ENCODE peak calls at places on chromosomes 4 and X, in nine cellular contexts. One of them, this sample, is unnamed.

GRCh38 chrX:63930140-63930539 is 145.1 kb upstream of the ARHGEF9 start:
- DNase-seq in stimulated activated CD4-positive, alpha-beta T cell treated with anti-CD3 and anti-CD28 coated beads, Interleukin-4, amount 100 ng/mL, for 48 hours: no peak
- DNase-seq in astrocyte of the hippocampus: no peak
- DNase-seq in activated T-helper 1 cell treated with Interleukin-2 at 50 U/mL for 16 hours: no peak
- DNase-seq in mucosa of descending colon: no peak
- DNase-seq in thoracic aorta: no peak
- DNase-seq in activated T-cell treated with anti-CD3 and anti-CD28 coated beads for 1 hour: no peak
- DNase-seq in M059J: peak
- DNase-seq in GM12891: no peak
- DNase-seq in this sample: no peak

GRCh38 chrX:105972690-105973386 is 65.7 kb downstream of the SERPINA7 start:
- DNase-seq in stimulated activated CD4-positive, alpha-beta T cell treated with anti-CD3 and anti-CD28 coated beads, Interleukin-4, amount 100 ng/mL, for 48 hours: no peak
- DNase-seq in activated T-cell treated with anti-CD3 and anti-CD28 coated beads for 1 hour: no peak
- DNase-seq in activated T-helper 1 cell treated with Interleukin-2 at 50 U/mL for 16 hours: no peak
- DNase-seq in GM12891: no peak
- DNase-seq in astrocyte of the hippocampus: no peak
- DNase-seq in M059J: no peak
- DNase-seq in thoracic aorta: no peak
- DNase-seq in mucosa of descending colon: peak
- DNase-seq in this sample: no peak

GRCh38 chr4:8900588-8900987 is 28.9 kb upstream of the HMX1 start:
- DNase-seq in mucosa of descending colon: no peak
- DNase-seq in M059J: no peak
- DNase-seq in stimulated activated CD4-positive, alpha-beta T cell treated with anti-CD3 and anti-CD28 coated beads, Interleukin-4, amount 100 ng/mL, for 48 hours: no peak
- DNase-seq in activated T-helper 1 cell treated with Interleukin-2 at 50 U/mL for 16 hours: no peak
- DNase-seq in activated T-cell treated with anti-CD3 and anti-CD28 coated beads for 1 hour: no peak
- DNase-seq in astrocyte of the hippocampus: no peak
- DNase-seq in thoracic aorta: no peak
- DNase-seq in GM12891: no peak
- DNase-seq in this sample: no peak

GRCh38 chr4:97507587-97508245 is 635.6 kb downstream of the STPG2 start:
- DNase-seq in activated T-helper 1 cell treated with Interleukin-2 at 50 U/mL for 16 hours: no peak
- DNase-seq in M059J: peak
- DNase-seq in activated T-cell treated with anti-CD3 and anti-CD28 coated beads for 1 hour: no peak
- DNase-seq in mucosa of descending colon: no peak
- DNase-seq in thoracic aorta: no peak
- DNase-seq in stimulated activated CD4-positive, alpha-beta T cell treated with anti-CD3 and anti-CD28 coated beads, Interleukin-4, amount 100 ng/mL, for 48 hours: no peak
- DNase-seq in astrocyte of the hippocampus: peak
- DNase-seq in GM12891: no peak
- DNase-seq in this sample: no peak

GRCh38 chr4:79294064-79294463 is 31.8 kb downstream of the NAA11 start:
- DNase-seq in stimulated activated CD4-positive, alpha-beta T cell treated with anti-CD3 and anti-CD28 coated beads, Interleukin-4, amount 100 ng/mL, for 48 hours: no peak
- DNase-seq in activated T-cell treated with anti-CD3 and anti-CD28 coated beads for 1 hour: no peak
- DNase-seq in M059J: no peak
- DNase-seq in mucosa of descending colon: peak
- DNase-seq in activated T-helper 1 cell treated with Interleukin-2 at 50 U/mL for 16 hours: no peak
- DNase-seq in astrocyte of the hippocampus: peak
- DNase-seq in thoracic aorta: no peak
- DNase-seq in GM12891: no peak
- DNase-seq in this sample: no peak

GRCh38 chr4:112234952-112235609 is 3.5 kb downstream of the AP1AR start:
- DNase-seq in astrocyte of the hippocampus: peak
- DNase-seq in activated T-cell treated with anti-CD3 and anti-CD28 coated beads for 1 hour: peak
- DNase-seq in mucosa of descending colon: peak
- DNase-seq in GM12891: no peak
- DNase-seq in thoracic aorta: peak
- DNase-seq in M059J: peak
- DNase-seq in activated T-helper 1 cell treated with Interleukin-2 at 50 U/mL for 16 hours: no peak
- DNase-seq in stimulated activated CD4-positive, alpha-beta T cell treated with anti-CD3 and anti-CD28 coated beads, Interleukin-4, amount 100 ng/mL, for 48 hours: peak
- DNase-seq in this sample: peak

GRCh38 chr4:28755081-28755480 is 1894.4 kb downstream of the STIM2 start:
- DNase-seq in mucosa of descending colon: no peak
- DNase-seq in activated T-helper 1 cell treated with Interleukin-2 at 50 U/mL for 16 hours: no peak
- DNase-seq in stimulated activated CD4-positive, alpha-beta T cell treated with anti-CD3 and anti-CD28 coated beads, Interleukin-4, amount 100 ng/mL, for 48 hours: no peak
- DNase-seq in GM12891: no peak
- DNase-seq in M059J: no peak
- DNase-seq in thoracic aorta: no peak
- DNase-seq in activated T-cell treated with anti-CD3 and anti-CD28 coated beads for 1 hour: no peak
- DNase-seq in astrocyte of the hippocampus: no peak
- DNase-seq in this sample: no peak

GRCh38 chr4:13526658-13527057 is 17.6 kb downstream of the NKX3-2 start:
- DNase-seq in stimulated activated CD4-positive, alpha-beta T cell treated with anti-CD3 and anti-CD28 coated beads, Interleukin-4, amount 100 ng/mL, for 48 hours: no peak
- DNase-seq in M059J: no peak
- DNase-seq in astrocyte of the hippocampus: no peak
- DNase-seq in activated T-cell treated with anti-CD3 and anti-CD28 coated beads for 1 hour: no peak
- DNase-seq in thoracic aorta: no peak
- DNase-seq in mucosa of descending colon: no peak
- DNase-seq in activated T-helper 1 cell treated with Interleukin-2 at 50 U/mL for 16 hours: no peak
- DNase-seq in GM12891: no peak
- DNase-seq in this sample: no peak

GRCh38 chrX:28966335-28966734 is 379.1 kb downstream of the IL1RAPL1 start:
- DNase-seq in mucosa of descending colon: no peak
- DNase-seq in M059J: peak
- DNase-seq in thoracic aorta: no peak
- DNase-seq in activated T-helper 1 cell treated with Interleukin-2 at 50 U/mL for 16 hours: no peak
- DNase-seq in stimulated activated CD4-positive, alpha-beta T cell treated with anti-CD3 and anti-CD28 coated beads, Interleukin-4, amount 100 ng/mL, for 48 hours: no peak
- DNase-seq in astrocyte of the hippocampus: peak
- DNase-seq in activated T-cell treated with anti-CD3 and anti-CD28 coated beads for 1 hour: no peak
- DNase-seq in GM12891: no peak
- DNase-seq in this sample: no peak

GRCh38 chr4:71268156-71268555 is 70.7 kb upstream of the SLC4A4 start:
- DNase-seq in GM12891: no peak
- DNase-seq in astrocyte of the hippocampus: no peak
- DNase-seq in M059J: peak
- DNase-seq in mucosa of descending colon: no peak
- DNase-seq in activated T-cell treated with anti-CD3 and anti-CD28 coated beads for 1 hour: no peak
- DNase-seq in activated T-helper 1 cell treated with Interleukin-2 at 50 U/mL for 16 hours: no peak
- DNase-seq in thoracic aorta: no peak
- DNase-seq in stimulated activated CD4-positive, alpha-beta T cell treated with anti-CD3 and anti-CD28 coated beads, Interleukin-4, amount 100 ng/mL, for 48 hours: no peak
- DNase-seq in this sample: peak

GRCh38 chrX:110588164-110588563 is 207.5 kb downstream of the CHRDL1 start:
- DNase-seq in M059J: peak
- DNase-seq in GM12891: no peak
- DNase-seq in stimulated activated CD4-positive, alpha-beta T cell treated with anti-CD3 and anti-CD28 coated beads, Interleukin-4, amount 100 ng/mL, for 48 hours: no peak
- DNase-seq in activated T-helper 1 cell treated with Interleukin-2 at 50 U/mL for 16 hours: no peak
- DNase-seq in mucosa of descending colon: no peak
- DNase-seq in activated T-cell treated with anti-CD3 and anti-CD28 coated beads for 1 hour: no peak
- DNase-seq in thoracic aorta: no peak
- DNase-seq in astrocyte of the hippocampus: no peak
- DNase-seq in this sample: peak

GRCh38 chr4:122845760-122846159 is 19.1 kb downstream of the FGF2 start:
- DNase-seq in astrocyte of the hippocampus: no peak
- DNase-seq in thoracic aorta: no peak
- DNase-seq in mucosa of descending colon: no peak
- DNase-seq in activated T-helper 1 cell treated with Interleukin-2 at 50 U/mL for 16 hours: no peak
- DNase-seq in stimulated activated CD4-positive, alpha-beta T cell treated with anti-CD3 and anti-CD28 coated beads, Interleukin-4, amount 100 ng/mL, for 48 hours: no peak
- DNase-seq in M059J: no peak
- DNase-seq in activated T-cell treated with anti-CD3 and anti-CD28 coated beads for 1 hour: no peak
- DNase-seq in GM12891: no peak
- DNase-seq in this sample: no peak

GRCh38 chr4:33395731-33396485 is 2675.7 kb downstream of the PCDH7 start:
- DNase-seq in stimulated activated CD4-positive, alpha-beta T cell treated with anti-CD3 and anti-CD28 coated beads, Interleukin-4, amount 100 ng/mL, for 48 hours: no peak
- DNase-seq in astrocyte of the hippocampus: peak
- DNase-seq in M059J: no peak
- DNase-seq in activated T-helper 1 cell treated with Interleukin-2 at 50 U/mL for 16 hours: no peak
- DNase-seq in activated T-cell treated with anti-CD3 and anti-CD28 coated beads for 1 hour: no peak
- DNase-seq in thoracic aorta: no peak
- DNase-seq in mucosa of descending colon: no peak
- DNase-seq in GM12891: no peak
- DNase-seq in this sample: no peak

GRCh38 chr4:156571146-156571545 is 400.5 kb downstream of the PDGFC start:
- DNase-seq in activated T-helper 1 cell treated with Interleukin-2 at 50 U/mL for 16 hours: no peak
- DNase-seq in activated T-cell treated with anti-CD3 and anti-CD28 coated beads for 1 hour: no peak
- DNase-seq in mucosa of descending colon: no peak
- DNase-seq in astrocyte of the hippocampus: no peak
- DNase-seq in M059J: peak
- DNase-seq in GM12891: no peak
- DNase-seq in thoracic aorta: no peak
- DNase-seq in stimulated activated CD4-positive, alpha-beta T cell treated with anti-CD3 and anti-CD28 coated beads, Interleukin-4, amount 100 ng/mL, for 48 hours: no peak
- DNase-seq in this sample: no peak

This sample was measured in LHCN-M2.